ENCODE peak calls at places on chromosome 22, in four cellular contexts. B is PC-9; P is stimulated activated CD4-positive, alpha-beta T cell treated with anti-CD3 and anti-CD28 coated beads, Interleukin-1b, Interleukin-23, amount 100 ng/mL, for 48 hours; O is stimulated activated naive CD4-positive, alpha-beta T cell. U is an unnamed sample.

GRCh38 chr22:20145832-20146223 is 5.0 kb downstream of the CCDC188 start:
- DNase-seq in B (no peak), O (no peak), P (no peak), U (no peak)

GRCh38 chr22:28791841-28792490 is 8.4 kb downstream of the XBP1 start:
- DNase-seq in O (no peak), P (no peak), B (no peak), U (no peak)

GRCh38 chr22:41870786-41871185 is 37.9 kb downstream of the SREBF2 start:
- DNase-seq in O (no peak), B (no peak), P (no peak), U (no peak)

GRCh38 chr22:36775589-36775965 is 342 bp downstream of the IFT27 start:
- DNase-seq in P (peak), O (peak), B (peak), U (peak)

GRCh38 chr22:36395922-36396321 is 8.2 kb upstream of the MYH9 start:
- DNase-seq in O (no peak), B (peak), P (no peak), U (no peak)

GRCh38 chr22:20174785-20175596 is 24.1 kb upstream of the CCDC188 start:
- DNase-seq in O (no peak), B (no peak), P (no peak), U (no peak)

GRCh38 chr22:45823331-45823730 is 151.7 kb downstream of the ATXN10 start:
- DNase-seq in P (no peak), B (no peak), O (no peak), U (no peak)

GRCh38 chr22:41951898-41952474 is at the start of gene SMIM45:
- DNase-seq in B (no peak), P (no peak), O (no peak), U (no peak)

GRCh38 chr22:24107668-24108067 is 73.6 kb upstream of the SUSD2 start:
- DNase-seq in B (no peak), O (no peak), P (no peak), U (no peak)

GRCh38 chr22:45242778-45243191 is 2.1 kb upstream of the KIAA0930 start:
- DNase-seq in P (no peak), B (no peak), O (no peak), U (no peak)

GRCh38 chr22:46857142-46857825 is 94.8 kb downstream of the TBC1D22A start:
- DNase-seq in P (no peak), O (no peak), B (no peak), U (no peak)

U was measured in effector CD8-positive, alpha-beta T cell.